ENCODE peak calls at places on chromosomes 6 and 20, in five cellular contexts. W is body of pancreas; Y is T-cell; S is adrenal gland; E is stimulated activated CD4-positive, alpha-beta T cell treated with anti-CD3 and anti-CD28 coated beads, Interleukin-1b, Interleukin-23, amount 100 ng/mL, for 48 hours. T is an unnamed sample.

GRCh38 chr6:136069119-136069518 is 181.0 kb downstream of the MTFR2 start:
- DNase-seq in W (no peak), Y (no peak), S (no peak), E (no peak), T (no peak)

GRCh38 chr20:26169506-26169905 is 472.9 kb upstream of the ZNF337 start:
- DNase-seq in E (no peak), Y (no peak), S (no peak), W (no peak), T (no peak)

GRCh38 chr6:119308048-119308570 is 41.5 kb downstream of the MAN1A1 start:
- DNase-seq in W (no peak), Y (no peak), E (no peak), S (no peak), T (no peak)

GRCh38 chr20:63831696-63832686 is 927 bp upstream of the ZBTB46 start:
- DNase-seq in W (no peak), S (peak), Y (no peak), E (no peak), T (no peak)

GRCh38 chr6:118660218-118660569 is 8.8 kb upstream of the CEP85L start:
- DNase-seq in Y (peak), E (peak), S (no peak), W (no peak), T (peak)

GRCh38 chr6:26218824-26219223 is 131.6 kb downstream of the HFE start:
- DNase-seq in Y (no peak), S (peak), E (no peak), W (no peak), T (no peak)

GRCh38 chr6:131175559-131175958 is 40.3 kb downstream of the AKAP7 start:
- DNase-seq in S (no peak), Y (no peak), W (no peak), E (no peak), T (no peak)

GRCh38 chr20:23879811-23880374 is 345 bp upstream of the CST5 start:
- DNase-seq in E (no peak), W (peak), S (no peak), Y (no peak), T (no peak)

GRCh38 chr6:125749864-125750691 is 646 bp downstream of the HEY2 start:
- DNase-seq in W (no peak), S (no peak), E (no peak), Y (no peak), T (peak)

GRCh38 chr6:165340532-165340931 is 31.1 kb upstream of the C6orf118 start:
- DNase-seq in S (no peak), Y (no peak), W (no peak), E (no peak), T (no peak)

GRCh38 chr6:1390071-1390804 is 862 bp downstream of the FOXF2 start:
- DNase-seq in Y (no peak), E (no peak), S (no peak), W (peak), T (no peak)

GRCh38 chr6:16331328-16332174 is 93.2 kb downstream of the GMPR start:
- DNase-seq in W (peak), E (peak), S (peak), Y (peak), T (peak)